ENCODE peak calls at places on chromosomes 7 and 10, in six cellular contexts. J is astrocyte of the spinal cord; M is tibial nerve; H is activated CD8-positive, alpha-beta T cell treated with anti-CD3 and anti-CD28 coated beads for 36 hours; R is psoas muscle; Z is GM06990. F is an unnamed sample.

GRCh38 chr10:117152668-117153067 is 14.6 kb upstream of the VAX1 start:
- DNase-seq in J (no peak), M (no peak), H (no peak), R (no peak), Z (no peak), F (no peak)

GRCh38 chr10:22321156-22321711 is 335 bp downstream of the BMI1 start:
- DNase-seq in J (peak), M (peak), H (peak), R (peak), Z (peak), F (peak)

GRCh38 chr10:11336703-11337102 is 274.7 kb downstream of the USP6NL start:
- DNase-seq in J (no peak), M (no peak), H (no peak), R (no peak), Z (no peak), F (no peak)

GRCh38 chr7:36784991-36785940 is 61.0 kb upstream of the AOAH start:
- DNase-seq in J (no peak), M (peak), H (peak), R (peak), Z (peak), F (peak)

GRCh38 chr10:49398000-49398861 is 2.3 kb upstream of the DRGX start:
- DNase-seq in J (peak), M (peak), H (peak), R (peak), Z (peak), F (peak)

GRCh38 chr10:27100800-27101347 is 580 bp upstream of the ANKRD26 start:
- DNase-seq in J (no peak), M (peak), H (peak), R (no peak), Z (no peak), F (no peak)

GRCh38 chr10:48494611-48495010 is 110.3 kb downstream of the ARHGAP22 start:
- DNase-seq in J (no peak), M (no peak), H (no peak), R (no peak), Z (no peak), F (no peak)

GRCh38 chr10:32995751-32996150 is 37.7 kb upstream of the ITGB1 start:
- DNase-seq in J (no peak), M (no peak), H (no peak), R (no peak), Z (no peak), F (peak)

GRCh38 chr7:129423700-129424410 is 10.4 kb upstream of the STRIP2 start:
- DNase-seq in J (peak), M (no peak), H (no peak), R (no peak), Z (no peak), F (no peak)

GRCh38 chr7:123682690-123683089 is 27.0 kb downstream of the LMOD2 start:
- DNase-seq in J (peak), M (peak), H (peak), R (no peak), Z (no peak), F (peak)

GRCh38 chr10:30562787-30563186 is 66.8 kb downstream of the LYZL2 start:
- DNase-seq in J (no peak), M (no peak), H (peak), R (no peak), Z (no peak), F (no peak)

GRCh38 chr7:158279539-158280466 is 307.8 kb downstream of the PTPRN2 start:
- DNase-seq in J (no peak), M (no peak), H (no peak), R (peak), Z (no peak), F (no peak)

GRCh38 chr10:119333146-119333792 is 125.9 kb downstream of the GRK5 start:
- DNase-seq in J (peak), M (no peak), H (peak), R (peak), Z (no peak), F (no peak)

GRCh38 chr10:97866524-97867219 is 17.0 kb downstream of the GOLGA7B start:
- DNase-seq in J (no peak), M (no peak), H (no peak), R (no peak), Z (no peak), F (no peak)

GRCh38 chr10:75408911-75409885 is 7.6 kb upstream of the ZNF503 start:
- DNase-seq in J (peak), M (peak), H (peak), R (peak), Z (peak), F (peak)

GRCh38 chr10:100741386-100742066 is 3.9 kb upstream of the PAX2 start:
- DNase-seq in J (no peak), M (no peak), H (no peak), R (no peak), Z (no peak), F (no peak)

GRCh38 chr10:63407136-63407662 is 58.6 kb downstream of the JMJD1C start:
- DNase-seq in J (no peak), M (no peak), H (no peak), R (no peak), Z (no peak), F (no peak)

GRCh38 chr10:6927001-6927400 is 346.9 kb upstream of the PRKCQ start:
- DNase-seq in J (no peak), M (no peak), H (no peak), R (no peak), Z (no peak), F (no peak)

GRCh38 chr7:123711832-123712293 is 36.9 kb downstream of the WASL start:
- DNase-seq in J (no peak), M (no peak), H (peak), R (no peak), Z (no peak), F (no peak)

GRCh38 chr10:45181483-45181882 is 133.9 kb downstream of the OR13A1 start:
- DNase-seq in J (peak), M (no peak), H (no peak), R (no peak), Z (no peak), F (no peak)

GRCh38 chr7:151428393-151429231 is 11.3 kb downstream of the CRYGN start:
- DNase-seq in J (peak), M (no peak), H (no peak), R (no peak), Z (no peak), F (no peak)

GRCh38 chr7:604884-605531 is 85.4 kb upstream of the PDGFA start:
- DNase-seq in J (peak), M (no peak), H (no peak), R (no peak), Z (no peak), F (no peak)

GRCh38 chr7:45579386-45579785 is 5.2 kb downstream of the ADCY1 start:
- DNase-seq in J (no peak), M (no peak), H (no peak), R (no peak), Z (no peak), F (no peak)

GRCh38 chr7:45582136-45582742 is 8.1 kb downstream of the ADCY1 start:
- DNase-seq in J (no peak), M (no peak), H (no peak), R (no peak), Z (no peak), F (no peak)

GRCh38 chr7:45581271-45581780 is 7.2 kb downstream of the ADCY1 start:
- DNase-seq in J (no peak), M (no peak), H (no peak), R (no peak), Z (no peak), F (no peak)

GRCh38 chr7:45578467-45578866 is 4.3 kb downstream of the ADCY1 start:
- DNase-seq in J (no peak), M (no peak), H (no peak), R (no peak), Z (no peak), F (no peak)

DNA sequence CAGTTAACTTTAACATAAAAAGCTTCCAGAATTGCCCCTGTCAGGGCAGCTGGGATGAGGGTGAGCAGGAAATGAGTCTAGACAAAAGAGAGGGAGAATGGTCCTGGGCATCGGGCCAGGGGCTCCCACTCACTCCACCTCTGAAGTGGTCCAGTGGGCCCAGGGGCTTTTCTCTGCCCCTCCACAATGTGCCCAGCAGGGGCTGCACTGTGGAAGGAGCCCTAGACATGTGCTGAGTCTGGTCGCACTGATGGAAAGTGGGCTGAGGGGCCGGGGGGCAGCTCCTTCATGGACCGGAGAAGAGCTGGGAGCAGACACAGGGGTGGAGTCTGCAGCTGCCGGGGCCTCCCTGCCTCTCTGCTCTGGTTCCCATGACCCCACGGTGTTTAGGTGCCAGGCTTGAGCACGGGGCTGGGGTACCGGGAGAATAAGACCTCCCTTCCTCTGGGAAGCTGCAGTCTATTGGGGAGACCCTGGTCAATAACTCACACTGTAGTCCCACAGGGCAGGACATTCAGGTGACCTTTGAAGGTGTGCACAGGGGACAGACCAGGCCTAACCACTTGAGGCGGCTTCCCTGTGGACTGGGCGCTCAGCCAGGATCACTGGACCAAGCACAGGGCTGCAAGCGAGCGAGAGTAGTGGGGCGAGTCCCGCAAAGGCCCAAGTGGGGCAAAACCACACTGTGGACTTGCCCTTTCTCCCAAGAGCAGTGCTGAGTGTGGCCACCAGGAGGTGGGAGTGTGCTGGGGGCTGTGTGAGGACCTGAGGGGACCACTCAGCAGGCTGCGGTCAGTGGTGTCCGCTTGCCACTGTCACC is 6.1 kb downstream of the ADCY1 start:
- DNase-seq in J (no peak), M (no peak), H (no peak), R (no peak), Z (no peak), F (no peak)
- TF ChIP-seq CTCF in J (peak), M (no peak), H (no peak), R (no peak), Z (peak), F (no peak)

GRCh38 chr7:104861729-104862128 is 152.3 kb upstream of the KMT2E start:
- DNase-seq in J (no peak), M (no peak), H (no peak), R (no peak), Z (no peak), F (no peak)

GRCh38 chr7:104859754-104860426 is 154.1 kb upstream of the KMT2E start:
- DNase-seq in J (no peak), M (no peak), H (no peak), R (no peak), Z (no peak), F (no peak)

GRCh38 chr7:104857458-104858425 is 156.3 kb upstream of the KMT2E start:
- DNase-seq in J (no peak), M (no peak), H (peak), R (no peak), Z (no peak), F (no peak)

DNA sequence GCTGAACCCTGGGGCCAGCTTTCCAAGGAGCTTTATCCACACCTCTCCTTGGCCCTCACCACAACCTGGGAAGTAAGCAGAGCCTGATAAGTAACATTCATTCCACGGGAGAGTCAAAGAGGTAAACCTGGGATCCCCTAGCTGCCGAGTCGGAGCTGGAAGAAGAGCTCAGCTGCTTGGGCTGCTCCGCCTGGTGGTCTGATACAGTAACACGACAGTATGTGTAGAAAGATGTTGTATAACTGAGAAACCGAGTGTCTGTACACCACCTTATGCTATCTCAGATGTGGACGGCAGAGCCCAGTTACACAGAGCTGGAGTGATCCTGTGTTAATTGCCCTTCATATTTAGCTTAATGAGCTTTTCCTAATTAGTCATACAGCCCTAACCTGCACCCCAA is 151.3 kb upstream of the KMT2E start:
- DNase-seq in J (no peak), M (no peak), H (no peak), R (no peak), Z (no peak), F (no peak)
- TF ChIP-seq CTCF in J (peak), M (no peak), H (no peak), R (no peak), Z (peak), F (no peak)

GRCh38 chr7:37899712-37900247 is 16.8 kb downstream of the SFRP4 start:
- DNase-seq in J (no peak), M (no peak), H (no peak), R (no peak), Z (no peak), F (no peak)

GRCh38 chr7:37901890-37902524 is 14.6 kb downstream of the SFRP4 start:
- DNase-seq in J (peak), M (no peak), H (no peak), R (no peak), Z (no peak), F (no peak)

GRCh38 chr7:37901236-37901827 is 15.3 kb downstream of the SFRP4 start:
- DNase-seq in J (peak), M (no peak), H (no peak), R (no peak), Z (no peak), F (peak)
- TF ChIP-seq CTCF in J (peak), M (peak), H (no peak), R (peak), Z (peak), F (no peak)

DNA sequence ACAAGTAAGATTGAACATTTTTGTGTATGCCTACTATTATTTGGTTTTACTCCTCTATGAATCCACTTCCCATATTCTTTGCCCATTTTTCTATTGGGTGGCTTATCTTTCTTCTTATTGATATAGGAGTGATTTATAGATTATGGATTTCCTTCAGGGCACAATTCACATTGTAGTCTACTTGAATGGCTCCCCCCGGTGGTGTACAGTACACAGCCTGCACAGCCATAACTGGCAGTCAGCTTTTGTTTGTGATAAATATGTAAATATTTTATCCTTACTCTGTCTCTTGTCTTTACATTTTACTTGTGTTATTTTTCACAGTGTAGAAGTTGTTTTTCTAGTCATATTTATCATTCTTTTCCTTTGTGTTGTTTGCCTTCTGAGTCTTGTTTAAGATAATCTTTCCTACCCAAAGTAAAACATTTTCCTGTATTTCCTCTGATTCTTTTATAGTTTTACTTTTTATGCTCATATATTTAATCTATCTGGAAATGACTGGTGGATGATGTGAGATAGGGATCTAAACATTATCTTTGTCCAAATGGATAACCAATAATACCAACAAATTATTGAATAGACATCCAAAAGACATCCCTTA is 23.9 kb upstream of the CALD1 start:
- DNase-seq in J (peak), M (peak), H (peak), R (no peak), Z (no peak), F (no peak)
- TF ChIP-seq CTCF in J (peak), M (peak), H (peak), R (peak), Z (peak), F (peak)

GRCh38 chr10:113679463-113680171 is at the start of gene CASP7:
- DNase-seq in J (peak), M (peak), H (peak), R (peak), Z (peak), F (peak)
- TF ChIP-seq CTCF in J (no peak), M (no peak), H (no peak), R (no peak), Z (peak), F (peak)

GRCh38 chr10:78165617-78166016 is 132.0 kb downstream of the RPS24 start:
- DNase-seq in J (no peak), M (no peak), H (no peak), R (no peak), Z (no peak), F (no peak)
- TF ChIP-seq CTCF in J (peak), M (no peak), H (no peak), R (no peak), Z (no peak), F (no peak)

GRCh38 chr10:68700193-68700592 is 20.8 kb upstream of the CCAR1 start:
- DNase-seq in J (no peak), M (no peak), H (no peak), R (no peak), Z (no peak), F (no peak)
- TF ChIP-seq CTCF in J (no peak), M (no peak), H (no peak), R (no peak), Z (no peak), F (no peak)